ENCODE peak calls at places on chromosomes 6 and 20, in four cellular contexts. V, K, O and F are unnamed samples.

GRCh38 chr6:137395316-137395715 is 98.9 kb downstream of the OLIG3 start:
- DNase-seq in V (no peak), K (no peak), O (no peak), F (no peak)

GRCh38 chr6:37048851-37049734 is 43.6 kb downstream of the FGD2 start:
- DNase-seq in V (peak; percentile 95), K (no peak), O (peak; percentile 82), F (peak; percentile 73)

GRCh38 chr6:88785478-88785877 is 177.9 kb downstream of the RNGTT start:
- DNase-seq in V (no peak), K (no peak), O (no peak), F (no peak)

GRCh38 chr6:26322645-26323482 is 42.1 kb upstream of the BTN3A2 start:
- DNase-seq in V (peak; percentile 96), K (no peak), O (no peak), F (no peak)

GRCh38 chr6:19838442-19839236 is 1.5 kb downstream of the ID4 start:
- DNase-seq in V (peak; percentile 11), K (peak; percentile 83), O (peak; percentile 63), F (peak; percentile 67)

GRCh38 chr6:33235221-33235634 is 26.9 kb downstream of the RING1 start:
- DNase-seq in V (no peak), K (no peak), O (no peak), F (no peak)

GRCh38 chr6:89311853-89312531 is 3.1 kb downstream of the GABRR2 start:
- DNase-seq in V (peak; percentile 54), K (peak; percentile 78), O (no peak), F (peak; percentile 86)

GRCh38 chr6:37057128-37057471 is 51.6 kb downstream of the FGD2 start:
- DNase-seq in V (no peak), K (no peak), O (no peak), F (no peak)

GRCh38 chr20:25676164-25676809 is 20.4 kb downstream of the ZNF337 start:
- DNase-seq in V (peak; percentile 82), K (no peak), O (no peak), F (no peak)

GRCh38 chr20:4607287-4607713 is 114.4 kb upstream of the PRND start:
- DNase-seq in V (peak; percentile 70), K (no peak), O (no peak), F (no peak)

GRCh38 chr20:50645253-50646068 is 45.9 kb downstream of the RIPOR3 start:
- DNase-seq in V (peak; percentile 100), K (peak; percentile 59), O (peak; percentile 87), F (peak; percentile 97)

GRCh38 chr20:50138479-50139393 is 14.8 kb downstream of the PEDS1 start:
- DNase-seq in V (no peak), K (no peak), O (no peak), F (no peak)

GRCh38 chr6:140566706-140567330 is 1192.4 kb upstream of the CITED2 start:
- DNase-seq in V (peak; percentile 72), K (no peak), O (no peak), F (no peak)

GRCh38 chr6:64522859-64523258 is 887.3 kb downstream of the PHF3 start:
- DNase-seq in V (no peak), K (no peak), O (no peak), F (no peak)

GRCh38 chr6:20400476-20401402 is 940 bp upstream of the E2F3 start:
- DNase-seq in V (no peak), K (peak; percentile 79), O (peak; percentile 32), F (peak; percentile 67)

GRCh38 chr20:37403107-37404033 is 57.4 kb downstream of the SRC start:
- DNase-seq in V (no peak), K (no peak), O (no peak), F (no peak)

GRCh38 chr20:37543828-37544227 is 16.2 kb upstream of the BLCAP start:
- DNase-seq in V (peak; percentile 54), K (no peak), O (no peak), F (no peak)

GRCh38 chr20:42063176-42063575 is 445.0 kb upstream of the CHD6 start:
- DNase-seq in V (no peak), K (no peak), O (no peak), F (no peak)

GRCh38 chr6:118285791-118286190 is 262.3 kb upstream of the PLN start:
- DNase-seq in V (no peak), K (no peak), O (no peak), F (no peak)

GRCh38 chr6:159988983-159989454 is 20.1 kb downstream of the IGF2R start:
- DNase-seq in V (no peak), K (no peak), O (no peak), F (no peak)

GRCh38 chr20:301886-302848 is 4.8 kb downstream of the ZCCHC3 start:
- DNase-seq in V (no peak), K (no peak), O (no peak), F (no peak)

GRCh38 chr6:154931741-154932424 is 63.2 kb upstream of the TIAM2 start:
- DNase-seq in V (peak; percentile 73), K (no peak), O (no peak), F (no peak)

GRCh38 chr6:75207211-75207984 is 1.5 kb upstream of the COL12A1 start:
- DNase-seq in V (peak; percentile 42), K (no peak), O (no peak), F (peak; percentile 69)

DNA sequence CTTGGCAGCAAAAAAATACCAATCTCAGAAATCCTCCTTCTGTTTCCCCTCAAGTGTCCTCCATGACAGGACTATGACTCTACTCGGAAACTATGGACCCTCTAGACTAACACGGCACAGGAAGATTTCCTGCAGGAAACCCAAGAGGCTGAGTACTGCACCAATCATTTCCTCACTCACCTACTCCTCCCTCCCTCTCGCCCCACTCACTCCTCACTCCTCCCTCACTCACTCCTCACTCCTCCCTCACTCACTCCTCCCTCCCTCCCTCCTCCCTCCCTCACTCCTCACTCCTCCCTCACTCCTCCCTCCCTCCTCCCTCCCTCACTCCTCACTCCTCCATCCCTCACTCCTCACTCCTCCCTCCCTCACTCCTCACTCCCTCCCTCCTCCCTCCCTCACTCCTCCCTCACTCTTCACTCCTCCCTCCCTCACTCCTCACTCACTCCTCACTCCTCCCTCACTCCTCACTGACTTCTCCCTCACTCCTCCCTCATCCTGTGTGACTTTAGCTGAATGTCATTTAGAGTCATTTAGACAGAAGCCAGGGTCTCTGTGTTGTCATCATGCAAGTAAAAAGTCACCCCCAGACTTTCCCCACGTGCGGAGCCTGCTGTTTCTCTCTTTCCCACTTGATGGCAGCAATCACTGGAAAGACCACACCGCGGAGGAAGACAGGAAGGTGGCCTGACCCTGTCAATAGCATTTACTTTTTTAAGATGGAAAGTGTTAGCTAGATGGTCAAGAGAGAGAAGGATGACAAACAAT is 226.8 kb upstream of the PDE10A start:
- DNase-seq in V (peak; percentile 68), K (no peak), O (no peak), F (no peak)
- TF ChIP-seq CTCF in V (peak; percentile 88), K (peak; percentile 22), O (peak; percentile 38), F (peak; percentile 60)

DNA sequence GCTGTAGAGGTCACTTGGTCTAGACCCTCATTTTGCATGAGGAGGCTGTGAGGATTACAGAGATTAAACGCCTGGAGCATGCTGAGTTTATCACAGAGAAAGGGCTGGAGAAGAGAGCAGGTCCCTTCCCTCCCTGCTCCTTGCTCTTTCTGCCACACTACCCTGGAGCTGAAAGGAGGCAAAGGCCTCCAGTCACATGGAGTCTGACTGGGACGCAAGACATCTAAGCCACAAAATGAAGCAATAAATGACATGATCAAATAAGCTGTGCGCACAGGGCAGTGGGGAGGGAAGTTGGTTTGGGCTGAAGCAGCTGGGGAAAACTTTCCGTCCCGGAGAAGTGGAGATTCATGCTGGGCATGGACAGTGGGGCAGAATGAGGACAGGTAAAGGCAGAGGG is 33.3 kb downstream of the ATXN1 start:
- DNase-seq in V (no peak), K (peak; percentile 61), O (no peak), F (no peak)
- H3K27ac ChIP-seq in V (no peak overlapping the region), K (peak overlapping the region; percentile 15), O (no peak overlapping the region), F (peak overlapping the region; percentile 52)

DNA sequence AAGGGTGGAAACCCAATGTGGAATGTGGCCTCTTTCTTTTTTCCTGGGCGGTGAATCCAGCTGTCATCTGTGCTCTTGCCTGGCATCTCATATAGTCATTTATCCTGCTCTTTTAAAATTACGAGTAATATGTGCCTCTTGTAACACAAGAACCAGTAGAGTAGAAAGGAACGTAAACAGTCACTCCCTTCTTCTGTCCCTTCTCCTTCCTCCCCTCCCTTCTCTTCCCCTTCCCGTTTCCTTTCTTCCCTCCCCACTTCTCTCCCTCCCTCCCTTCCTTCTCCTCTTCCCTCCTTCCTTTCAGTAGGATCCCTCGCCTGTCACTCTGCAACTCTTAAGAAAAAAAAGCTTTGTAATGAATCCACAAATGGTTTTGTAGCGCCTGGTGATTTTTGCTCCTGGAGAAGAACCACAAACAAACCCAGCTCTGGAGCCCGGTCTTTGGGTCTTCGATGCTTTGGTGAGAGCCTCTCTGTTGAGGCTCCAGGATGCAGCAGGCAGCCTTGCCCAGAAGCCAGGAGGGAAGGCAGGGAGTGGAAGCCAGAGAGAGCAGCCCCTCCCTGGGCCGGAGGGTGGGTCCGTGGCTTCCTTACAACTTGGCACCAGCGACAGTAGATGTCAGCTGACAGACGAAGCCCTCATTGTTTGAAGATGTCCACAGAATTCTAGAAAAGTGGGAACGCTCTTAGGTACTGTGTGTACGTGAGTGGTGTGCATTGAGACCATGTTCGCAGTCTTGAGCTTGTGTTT is 15.0 kb downstream of the DUSP22 start:
- DNase-seq in V (no peak), K (no peak), O (no peak), F (no peak)
- H3K4me1 ChIP-seq in V (no peaks in the 10 kb centered on the region), K (peaks cover 12% of the 10 kb centered on the region), O (peaks cover 7% of the 10 kb centered on the region), F (no peaks in the 10 kb centered on the region)

GRCh38 chr6:12335717-12336116 is 45.6 kb downstream of the EDN1 start:
- DNase-seq in V (no peak), K (no peak), O (no peak), F (no peak)
- TF ChIP-seq CTCF in V (no peak), K (no peak), O (no peak), F (no peak)

GRCh38 chr6:111470991-111471390 is 12.0 kb downstream of the REV3L start:
- DNase-seq in V (no peak), K (no peak), O (no peak), F (no peak)

GRCh38 chr6:111471533-111471932 is 11.5 kb downstream of the REV3L start:
- DNase-seq in V (no peak), K (no peak), O (no peak), F (no peak)

GRCh38 chr6:111468329-111469012 is 14.5 kb downstream of the REV3L start:
- DNase-seq in V (peak; percentile 56), K (no peak), O (no peak), F (no peak)

GRCh38 chr6:111471958-111472357 is 11.1 kb downstream of the REV3L start:
- DNase-seq in V (no peak), K (no peak), O (no peak), F (no peak)

GRCh38 chr6:111469543-111469942 is 13.5 kb downstream of the REV3L start:
- DNase-seq in V (no peak), K (no peak), O (no peak), F (no peak)
- H3K27ac ChIP-seq in V (no peak overlapping the region), K (peak overlapping the region; percentile 56), O (no peak overlapping the region), F (no peak overlapping the region)

DNA sequence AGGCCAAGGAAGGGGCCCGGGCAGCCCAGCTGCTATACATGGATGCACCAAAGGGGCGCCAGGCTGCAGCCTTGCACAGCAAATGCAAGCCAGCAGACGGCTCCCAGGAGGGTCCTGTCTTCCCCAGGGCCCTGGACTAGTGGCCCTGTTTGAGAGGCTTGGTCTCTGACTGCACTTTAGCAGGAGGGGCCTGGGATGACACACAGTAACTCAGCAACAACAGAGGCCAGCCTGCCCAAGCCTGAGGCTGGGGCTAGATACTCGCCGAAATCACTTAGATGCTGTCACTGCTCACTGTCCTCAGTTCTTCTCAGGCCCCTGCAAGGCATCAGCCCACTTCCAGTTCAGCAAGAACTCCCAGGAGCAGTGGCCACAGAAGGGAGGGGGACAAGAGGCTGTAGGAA is 73.5 kb downstream of the TRAM2 start:
- DNase-seq in V (no peak), K (no peak), O (peak; percentile 29), F (no peak)
- H3K4me1 ChIP-seq in V (peaks cover 39% of the 10 kb centered on the region), K (peaks cover 38% of the 10 kb centered on the region), O (no peaks in the 10 kb centered on the region), F (peaks cover 65% of the 10 kb centered on the region)